ENCODE peak calls at places on chromosome 18, in five cellular contexts. P is RPMI8226; N is stromal cell of bone marrow; A is CD8-positive, alpha-beta memory T cell; K is tibial artery. O is an unnamed sample.

GRCh38 chr18:9613550-9614400 is 584 bp downstream of the PPP4R1 start:
- DNase-seq in N (no peak), K (peak), A (peak), P (peak), O (peak)

GRCh38 chr18:61637319-61637718 is 255.5 kb downstream of the RNF152 start:
- DNase-seq in K (no peak), N (no peak), A (no peak), P (peak), O (no peak)

GRCh38 chr18:62500966-62501591 is 21.7 kb upstream of the ZCCHC2 start:
- DNase-seq in K (no peak), A (no peak), P (no peak), N (no peak), O (no peak)

GRCh38 chr18:45417392-45417791 is 197.9 kb upstream of the SLC14A2 start:
- DNase-seq in A (no peak), P (no peak), K (no peak), N (no peak), O (no peak)

GRCh38 chr18:41642756-41643155 is 312.3 kb upstream of the PIK3C3 start:
- DNase-seq in N (no peak), A (no peak), K (no peak), P (no peak), O (no peak)

GRCh38 chr18:901769-902168 is 2.9 kb upstream of the ADCYAP1 start:
- DNase-seq in K (no peak), A (no peak), P (no peak), N (no peak), O (no peak)

GRCh38 chr18:6054443-6054842 is 159.1 kb upstream of the TMEM200C start:
- DNase-seq in K (no peak), N (no peak), A (no peak), P (no peak), O (peak)

GRCh38 chr18:2978626-2979025 is 34.3 kb downstream of the LPIN2 start:
- DNase-seq in P (peak), K (no peak), N (peak), A (no peak), O (peak)

GRCh38 chr18:62336618-62337017 is 11.5 kb downstream of the TNFRSF11A start:
- DNase-seq in A (no peak), K (no peak), N (no peak), P (no peak), O (no peak)

GRCh38 chr18:35371412-35372195 is 5.5 kb downstream of the ZNF396 start:
- DNase-seq in N (peak), P (no peak), A (no peak), K (no peak), O (no peak)

GRCh38 chr18:30481871-30482270 is 560.7 kb downstream of the DSC3 start:
- DNase-seq in P (no peak), A (no peak), N (no peak), K (no peak), O (no peak)

GRCh38 chr18:13379930-13380665 is 161.5 kb downstream of the LDLRAD4 start:
- DNase-seq in K (no peak), A (no peak), P (no peak), N (no peak), O (no peak)

GRCh38 chr18:7584646-7585271 is 17.6 kb downstream of the PTPRM start:
- DNase-seq in A (no peak), K (no peak), N (no peak), P (no peak), O (no peak)

GRCh38 chr18:45896452-45896851 is 70.7 kb downstream of the EPG5 start:
- DNase-seq in N (no peak), P (no peak), K (no peak), A (no peak), O (no peak)

GRCh38 chr18:36169938-36170337 is 17.4 kb upstream of the MOCOS start:
- DNase-seq in N (no peak), A (no peak), K (no peak), P (no peak), O (no peak)

GRCh38 chr18:67417864-67418523 is 98.5 kb downstream of the DSEL start:
- DNase-seq in A (no peak), N (peak), P (peak), K (no peak), O (peak)

GRCh38 chr18:51193621-51194287 is 3.7 kb downstream of the MEX3C start:
- DNase-seq in P (peak), N (peak), A (no peak), K (no peak), O (peak)

GRCh38 chr18:34764451-34764850 is 54.4 kb downstream of the DTNA start:
- DNase-seq in P (no peak), A (no peak), K (no peak), N (no peak), O (no peak)

GRCh38 chr18:2848145-2848878 is 1.5 kb downstream of the EMILIN2 start:
- DNase-seq in A (no peak), K (no peak), N (no peak), P (no peak), O (peak)

GRCh38 chr18:78688249-78688648 is 291.4 kb upstream of the SALL3 start:
- DNase-seq in N (no peak), K (no peak), A (no peak), P (no peak), O (no peak)